ENCODE peak calls at places on chromosome 13, in seven cellular contexts. One of them, this sample, is unnamed.
A peak's percentile ranks its signal among the peaks of the same experiment; 100 is the strongest.

GRCh38 chr13:40095695-40096356 is 440.4 kb downstream of the COG6 start:
- DNase-seq in HCT116: no peak
- DNase-seq in prostate gland: no peak
- DNase-seq in H54: no peak
- DNase-seq in spleen: no peak
- DNase-seq in suprapubic skin: no peak
- DNase-seq in HepG2: no peak
- DNase-seq in this sample: no peak

GRCh38 chr13:95552539-95553270 is at the start of gene CLDN10:
- DNase-seq in HCT116: no peak
- DNase-seq in prostate gland: no peak
- DNase-seq in H54: no peak
- DNase-seq in spleen: peak; percentile 77
- DNase-seq in suprapubic skin: no peak
- DNase-seq in HepG2: no peak
- DNase-seq in this sample: no peak

GRCh38 chr13:27789495-27790303 is 2.6 kb upstream of the GSX1 start:
- DNase-seq in HCT116: no peak
- DNase-seq in prostate gland: no peak
- DNase-seq in H54: no peak
- DNase-seq in spleen: no peak
- DNase-seq in suprapubic skin: no peak
- DNase-seq in HepG2: peak; percentile 20
- DNase-seq in this sample: no peak

GRCh38 chr13:96460571-96460970 is 370.7 kb downstream of the HS6ST3 start:
- DNase-seq in HCT116: no peak
- DNase-seq in prostate gland: no peak
- DNase-seq in H54: no peak
- DNase-seq in spleen: no peak
- DNase-seq in suprapubic skin: no peak
- DNase-seq in HepG2: no peak
- DNase-seq in this sample: no peak

GRCh38 chr13:66138172-66138811 is 1091.8 kb downstream of the PCDH9 start:
- DNase-seq in HCT116: no peak
- DNase-seq in prostate gland: no peak
- DNase-seq in H54: no peak
- DNase-seq in spleen: no peak
- DNase-seq in suprapubic skin: no peak
- DNase-seq in HepG2: no peak
- DNase-seq in this sample: no peak

GRCh38 chr13:101892296-101892695 is 439.8 kb downstream of the ITGBL1 start:
- DNase-seq in HCT116: no peak
- DNase-seq in prostate gland: no peak
- DNase-seq in H54: no peak
- DNase-seq in spleen: no peak
- DNase-seq in suprapubic skin: no peak
- DNase-seq in HepG2: no peak
- DNase-seq in this sample: no peak

GRCh38 chr13:111319521-111319920 is 921 bp upstream of the TEX29 start:
- DNase-seq in HCT116: no peak
- DNase-seq in prostate gland: no peak
- DNase-seq in H54: no peak
- DNase-seq in spleen: peak; percentile 42
- DNase-seq in suprapubic skin: no peak
- DNase-seq in HepG2: no peak
- DNase-seq in this sample: no peak

GRCh38 chr13:41352935-41353801 is 42.1 kb downstream of the NAA16 start:
- DNase-seq in HCT116: peak; percentile 62
- DNase-seq in prostate gland: no peak
- DNase-seq in H54: peak; percentile 3
- DNase-seq in spleen: no peak
- DNase-seq in suprapubic skin: no peak
- DNase-seq in HepG2: peak; percentile 35
- DNase-seq in this sample: no peak

GRCh38 chr13:41004875-41005693 is 14.0 kb downstream of the ELF1 start:
- DNase-seq in HCT116: no peak
- DNase-seq in prostate gland: no peak
- DNase-seq in H54: no peak
- DNase-seq in spleen: no peak
- DNase-seq in suprapubic skin: no peak
- DNase-seq in HepG2: no peak
- DNase-seq in this sample: no peak

GRCh38 chr13:111900390-111901180 is 166.4 kb upstream of the SOX1 start:
- DNase-seq in HCT116: no peak
- DNase-seq in prostate gland: no peak
- DNase-seq in H54: no peak
- DNase-seq in spleen: no peak
- DNase-seq in suprapubic skin: peak; percentile 47
- DNase-seq in HepG2: no peak
- DNase-seq in this sample: no peak

GRCh38 chr13:112821340-112822055 is 131.7 kb downstream of the ATP11A start:
- DNase-seq in HCT116: no peak
- DNase-seq in prostate gland: no peak
- DNase-seq in H54: no peak
- DNase-seq in spleen: no peak
- DNase-seq in suprapubic skin: peak; percentile 41
- DNase-seq in HepG2: no peak
- DNase-seq in this sample: no peak

GRCh38 chr13:77213644-77214043 is 113.2 kb downstream of the MYCBP2 start:
- DNase-seq in HCT116: no peak
- DNase-seq in prostate gland: no peak
- DNase-seq in H54: no peak
- DNase-seq in spleen: no peak
- DNase-seq in suprapubic skin: no peak
- DNase-seq in HepG2: no peak
- DNase-seq in this sample: no peak

GRCh38 chr13:43877788-43878187 is 1.8 kb downstream of the CCDC122 start:
- DNase-seq in HCT116: no peak
- DNase-seq in prostate gland: no peak
- DNase-seq in H54: no peak
- DNase-seq in spleen: no peak
- DNase-seq in suprapubic skin: no peak
- DNase-seq in HepG2: no peak
- DNase-seq in this sample: no peak

GRCh38 chr13:43880930-43881329 is 1.2 kb downstream of the LACC1 start:
- DNase-seq in HCT116: no peak
- DNase-seq in prostate gland: no peak
- DNase-seq in H54: no peak
- DNase-seq in spleen: no peak
- DNase-seq in suprapubic skin: no peak
- DNase-seq in HepG2: no peak
- DNase-seq in this sample: no peak

GRCh38 chr13:43880451-43880850 is 747 bp downstream of the LACC1 start:
- DNase-seq in HCT116: no peak
- DNase-seq in prostate gland: no peak
- DNase-seq in H54: no peak
- DNase-seq in spleen: no peak
- DNase-seq in suprapubic skin: no peak
- DNase-seq in HepG2: no peak
- DNase-seq in this sample: no peak

GRCh38 chr13:43878897-43879322 is 630 bp downstream of the CCDC122 start:
- DNase-seq in HCT116: no peak
- DNase-seq in prostate gland: peak; percentile 50
- DNase-seq in H54: peak; percentile 26
- DNase-seq in spleen: peak; percentile 91
- DNase-seq in suprapubic skin: peak; percentile 90
- DNase-seq in HepG2: peak; percentile 31
- DNase-seq in this sample: peak; percentile 87

DNA sequence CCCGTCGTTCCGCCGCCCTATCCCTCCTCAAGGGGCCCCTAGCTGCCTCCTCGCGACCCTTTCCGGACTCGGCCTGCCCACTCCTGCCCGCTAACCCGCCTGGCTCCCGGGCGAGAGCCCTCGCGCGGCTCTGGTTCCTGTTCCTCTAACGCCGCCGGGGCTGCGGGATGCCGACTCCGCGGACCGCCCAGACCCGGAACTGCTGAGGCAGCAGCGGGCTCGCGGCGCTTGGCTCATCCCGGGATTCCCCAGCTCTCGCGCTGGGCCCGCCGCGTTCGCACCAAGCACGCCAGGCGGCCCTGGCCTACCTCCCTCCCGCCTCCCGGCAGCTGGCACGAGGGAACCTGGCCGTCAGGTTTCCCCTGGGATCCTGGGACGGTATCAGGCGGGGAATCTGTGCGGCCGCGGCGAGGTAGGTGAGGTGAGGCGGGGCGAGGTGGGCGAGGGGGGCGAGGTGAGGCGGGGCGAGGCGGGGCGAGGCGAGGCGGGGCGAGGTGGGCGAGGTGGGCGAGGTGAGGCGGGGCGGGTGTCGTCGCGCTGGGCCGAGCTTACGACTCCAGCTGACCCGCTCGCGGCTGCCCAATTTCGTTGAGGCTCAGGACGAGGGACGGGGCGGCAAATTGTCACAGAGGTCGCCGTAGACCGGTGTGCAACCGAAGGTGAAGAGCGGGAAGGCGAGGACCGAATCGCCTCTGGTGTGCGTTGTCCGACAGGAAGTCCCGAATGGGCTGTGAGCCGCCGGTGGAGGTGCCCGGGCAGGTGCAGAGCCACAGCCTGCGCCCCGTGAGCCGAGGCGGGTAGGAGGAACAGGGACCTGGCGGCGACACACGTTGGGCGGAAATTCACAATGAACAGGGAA is at the start of the genes CCDC122 and LACC1:
- DNase-seq in HCT116: no peak
- DNase-seq in prostate gland: peak; percentile 78
- DNase-seq in H54: peak; percentile 55
- DNase-seq in spleen: peak; percentile 97
- DNase-seq in suprapubic skin: peak; percentile 91
- DNase-seq in HepG2: peak; percentile 38
- DNase-seq in this sample: peak; percentile 83
- TF ChIP-seq POLR2A in HCT116: no peak
- TF ChIP-seq POLR2A in prostate gland: peak; percentile 68
- TF ChIP-seq POLR2A in H54: peak; percentile 18
- TF ChIP-seq POLR2A in spleen: peak; percentile 67
- TF ChIP-seq POLR2A in suprapubic skin: peak; percentile 86
- TF ChIP-seq POLR2A in HepG2: peak; percentile 46
- TF ChIP-seq POLR2A in this sample: peak; percentile 96

GRCh38 chr13:45464687-45465453 is at the start of gene COG3:
- DNase-seq in HCT116: peak; percentile 95
- DNase-seq in prostate gland: peak; percentile 95
- DNase-seq in H54: peak; percentile 61
- DNase-seq in spleen: peak; percentile 97
- DNase-seq in suprapubic skin: peak; percentile 97
- DNase-seq in HepG2: peak; percentile 99
- DNase-seq in this sample: peak; percentile 96

GRCh38 chr13:45464141-45464686 is 525 bp upstream of the COG3 start:
- DNase-seq in HCT116: no peak
- DNase-seq in prostate gland: no peak
- DNase-seq in H54: no peak
- DNase-seq in spleen: peak; percentile 80
- DNase-seq in suprapubic skin: no peak
- DNase-seq in HepG2: no peak
- DNase-seq in this sample: no peak

GRCh38 chr13:45472171-45472705 is 7.5 kb downstream of the COG3 start:
- DNase-seq in HCT116: no peak
- DNase-seq in prostate gland: no peak
- DNase-seq in H54: no peak
- DNase-seq in spleen: no peak
- DNase-seq in suprapubic skin: no peak
- DNase-seq in HepG2: no peak
- DNase-seq in this sample: no peak

GRCh38 chr13:45468676-45469075 is 3.9 kb downstream of the COG3 start:
- DNase-seq in HCT116: no peak
- DNase-seq in prostate gland: peak; percentile 30
- DNase-seq in H54: no peak
- DNase-seq in spleen: no peak
- DNase-seq in suprapubic skin: no peak
- DNase-seq in HepG2: no peak
- DNase-seq in this sample: no peak

GRCh38 chr13:45466359-45466758 is 1.6 kb downstream of the COG3 start:
- DNase-seq in HCT116: no peak
- DNase-seq in prostate gland: no peak
- DNase-seq in H54: no peak
- DNase-seq in spleen: no peak
- DNase-seq in suprapubic skin: no peak
- DNase-seq in HepG2: no peak
- DNase-seq in this sample: no peak
- TF ChIP-seq POLR2A in HCT116: no peak
- TF ChIP-seq POLR2A in prostate gland: no peak
- TF ChIP-seq POLR2A in H54: no peak
- TF ChIP-seq POLR2A in spleen: no peak
- TF ChIP-seq POLR2A in suprapubic skin: no peak
- TF ChIP-seq POLR2A in HepG2: no peak
- TF ChIP-seq POLR2A in this sample: no peak

DNA sequence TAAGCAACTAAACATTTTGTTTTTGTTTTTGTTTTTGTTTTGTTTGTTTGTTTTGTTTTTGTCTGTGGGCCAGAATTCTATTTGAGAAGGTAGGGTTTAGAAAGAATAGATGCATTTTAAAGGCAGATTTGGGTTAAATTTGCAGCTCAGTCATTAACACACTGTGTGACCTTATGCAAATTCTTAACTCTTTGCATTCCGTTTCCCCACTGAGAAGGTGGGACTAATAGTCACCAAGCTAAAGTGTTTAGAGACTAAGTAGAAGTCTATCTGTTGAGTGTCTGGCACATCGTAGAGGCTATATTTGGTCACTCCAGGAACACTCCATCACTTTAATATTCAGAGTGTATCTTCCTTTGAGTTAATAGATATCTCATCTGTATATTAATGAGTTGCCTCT is 87.1 kb downstream of the CCNA1 start:
- DNase-seq in HCT116: no peak
- DNase-seq in prostate gland: no peak
- DNase-seq in H54: no peak
- DNase-seq in spleen: no peak
- DNase-seq in suprapubic skin: no peak
- DNase-seq in HepG2: no peak
- DNase-seq in this sample: no peak
- TF ChIP-seq POLR2A in HCT116: no peak
- TF ChIP-seq POLR2A in prostate gland: no peak
- TF ChIP-seq POLR2A in H54: no peak
- TF ChIP-seq POLR2A in spleen: no peak
- TF ChIP-seq POLR2A in suprapubic skin: no peak
- TF ChIP-seq POLR2A in HepG2: no peak
- TF ChIP-seq POLR2A in this sample: no peak

GRCh38 chr13:84126671-84127171 is 244.4 kb upstream of the SLITRK1 start:
- DNase-seq in HCT116: no peak
- DNase-seq in prostate gland: no peak
- DNase-seq in H54: no peak
- DNase-seq in spleen: peak; percentile 69
- DNase-seq in suprapubic skin: no peak
- DNase-seq in HepG2: no peak
- DNase-seq in this sample: no peak

GRCh38 chr13:84132491-84132890 is 250.2 kb upstream of the SLITRK1 start:
- DNase-seq in HCT116: no peak
- DNase-seq in prostate gland: no peak
- DNase-seq in H54: no peak
- DNase-seq in spleen: no peak
- DNase-seq in suprapubic skin: no peak
- DNase-seq in HepG2: no peak
- DNase-seq in this sample: no peak

GRCh38 chr13:84131249-84131648 is 249.0 kb upstream of the SLITRK1 start:
- DNase-seq in HCT116: no peak
- DNase-seq in prostate gland: no peak
- DNase-seq in H54: no peak
- DNase-seq in spleen: no peak
- DNase-seq in suprapubic skin: no peak
- DNase-seq in HepG2: no peak
- DNase-seq in this sample: no peak

GRCh38 chr13:84130739-84131138 is 248.5 kb upstream of the SLITRK1 start:
- DNase-seq in HCT116: no peak
- DNase-seq in prostate gland: no peak
- DNase-seq in H54: no peak
- DNase-seq in spleen: no peak
- DNase-seq in suprapubic skin: no peak
- DNase-seq in HepG2: no peak
- DNase-seq in this sample: no peak

GRCh38 chr13:84127597-84128128 is 245.4 kb upstream of the SLITRK1 start:
- DNase-seq in HCT116: no peak
- DNase-seq in prostate gland: no peak
- DNase-seq in H54: no peak
- DNase-seq in spleen: no peak
- DNase-seq in suprapubic skin: no peak
- DNase-seq in HepG2: no peak
- DNase-seq in this sample: no peak
- TF ChIP-seq POLR2A in HCT116: no peak
- TF ChIP-seq POLR2A in prostate gland: no peak
- TF ChIP-seq POLR2A in H54: no peak
- TF ChIP-seq POLR2A in spleen: no peak
- TF ChIP-seq POLR2A in suprapubic skin: no peak
- TF ChIP-seq POLR2A in HepG2: no peak
- TF ChIP-seq POLR2A in this sample: no peak